ENCODE peak calls at places on chromosomes 4 and X, in six cellular contexts. H, D, J, T, R and O are unnamed samples.

GRCh38 chr4:152970102-152970820 is 34.1 kb downstream of the FHDC1 start:
- DNase-seq in H (no peak), D (peak; percentile 90), J (no peak), T (no peak), R (no peak), O (peak; percentile 79)

GRCh38 chrX:75746891-75747639 is 38.0 kb downstream of the MAGEE2 start:
- DNase-seq in H (peak; percentile 1), D (peak; percentile 17), J (peak; percentile 57), T (peak; percentile 33), R (no peak), O (peak; percentile 2)

GRCh38 chr4:81724925-81725329 is 253.2 kb upstream of the RASGEF1B start:
- DNase-seq in H (peak; percentile 34), D (no peak), J (peak; percentile 84), T (no peak), R (no peak), O (peak; percentile 91)

GRCh38 chrX:114152130-114152529 is 431.8 kb upstream of the HTR2C start:
- DNase-seq in H (no peak), D (peak; percentile 59), J (peak; percentile 56), T (no peak), R (no peak), O (no peak)

GRCh38 chrX:15680401-15680800 is 15.8 kb upstream of the CLTRN start:
- DNase-seq in H (no peak), D (peak; percentile 83), J (peak; percentile 30), T (no peak), R (no peak), O (no peak)

GRCh38 chr4:545612-546011 is 30.5 kb downstream of the TMEM271 start:
- DNase-seq in H (no peak), D (no peak), J (no peak), T (no peak), R (no peak), O (no peak)

GRCh38 chrX:130098202-130098552 is 12.1 kb downstream of the ELF4 start:
- DNase-seq in H (no peak), D (no peak), J (no peak), T (no peak), R (no peak), O (peak; percentile 19)

GRCh38 chr4:80367737-80368136 is 32.2 kb downstream of the CFAP299 start:
- DNase-seq in H (no peak), D (peak; percentile 39), J (no peak), T (no peak), R (no peak), O (no peak)

GRCh38 chrX:69020316-69020715 is 144.9 kb downstream of the PJA1 start:
- DNase-seq in H (no peak), D (no peak), J (no peak), T (no peak), R (no peak), O (no peak)

GRCh38 chr4:673349-674091 is 556 bp downstream of the ATP5ME start:
- DNase-seq in H (no peak), D (no peak), J (peak; percentile 63), T (no peak), R (no peak), O (peak; percentile 82)

GRCh38 chr4:5751918-5752802 is 41.2 kb downstream of the EVC start:
- DNase-seq in H (no peak), D (peak; percentile 76), J (peak; percentile 35), T (no peak), R (no peak), O (no peak)